ENCODE peak calls at places on chromosomes 5 and 9, in four cellular contexts. One of them, this sample, is unnamed.
A peak's percentile ranks its signal among the peaks of the same experiment; 100 is the strongest.

GRCh38 chr9:15696979-15697378 is 144.1 kb downstream of the CCDC171 start:
- DNase-seq in H9: no peak
- DNase-seq in IMR-90: peak; percentile 36
- DNase-seq in H1: no peak
- DNase-seq in this sample: peak; percentile 16

GRCh38 chr5:1523480-1523792 is 324 bp downstream of the LPCAT1 start:
- DNase-seq in H9: no peak
- DNase-seq in H1: no peak
- DNase-seq in IMR-90: no peak
- DNase-seq in this sample: no peak

GRCh38 chr9:38254756-38255155 is 137.7 kb upstream of the ALDH1B1 start:
- DNase-seq in H9: no peak
- DNase-seq in IMR-90: no peak
- DNase-seq in H1: no peak
- DNase-seq in this sample: no peak

GRCh38 chr5:50440651-50441478 is at the start of gene EMB:
- DNase-seq in IMR-90: no peak
- DNase-seq in H9: peak; percentile 92
- DNase-seq in H1: peak; percentile 84
- DNase-seq in this sample: peak; percentile 94

GRCh38 chr5:159928122-159928960 is 12.1 kb downstream of the ADRA1B start:
- DNase-seq in H1: no peak
- DNase-seq in IMR-90: peak; percentile 90
- DNase-seq in H9: no peak
- DNase-seq in this sample: no peak

GRCh38 chr9:124590886-124591641 is 83.9 kb upstream of the NR5A1 start:
- DNase-seq in IMR-90: no peak
- DNase-seq in H9: no peak
- DNase-seq in H1: no peak
- DNase-seq in this sample: no peak

GRCh38 chr9:85514256-85514655 is 227.5 kb downstream of the AGTPBP1 start:
- DNase-seq in IMR-90: no peak
- DNase-seq in H1: no peak
- DNase-seq in H9: no peak
- DNase-seq in this sample: peak; percentile 55

GRCh38 chr9:83070257-83070656 is 7.3 kb upstream of the RASEF start:
- DNase-seq in IMR-90: peak; percentile 70
- DNase-seq in H9: no peak
- DNase-seq in H1: no peak
- DNase-seq in this sample: no peak

GRCh38 chr5:87210076-87210475 is 57.6 kb upstream of the RASA1 start:
- DNase-seq in H9: no peak
- DNase-seq in H1: no peak
- DNase-seq in IMR-90: peak; percentile 65
- DNase-seq in this sample: no peak

GRCh38 chr9:37840560-37841194 is 40.1 kb downstream of the DCAF10 start:
- DNase-seq in IMR-90: peak; percentile 88
- DNase-seq in H1: no peak
- DNase-seq in H9: no peak
- DNase-seq in this sample: no peak

GRCh38 chr9:34658461-34658860 is 4.0 kb downstream of the CCL27 start:
- DNase-seq in H9: no peak
- DNase-seq in IMR-90: no peak
- DNase-seq in H1: no peak
- DNase-seq in this sample: no peak

GRCh38 chr5:135213466-135214239 is 179.6 kb upstream of the PITX1 start:
- DNase-seq in H9: peak; percentile 22
- DNase-seq in IMR-90: no peak
- DNase-seq in H1: peak; percentile 39
- DNase-seq in this sample: no peak

GRCh38 chr5:16869821-16870796 is 66.0 kb downstream of the MYO10 start:
- DNase-seq in H1: no peak
- DNase-seq in H9: no peak
- DNase-seq in IMR-90: peak; percentile 69
- DNase-seq in this sample: no peak

GRCh38 chr9:95757026-95757425 is 118.5 kb upstream of the ERCC6L2 start:
- DNase-seq in H1: no peak
- DNase-seq in H9: no peak
- DNase-seq in IMR-90: peak; percentile 78
- DNase-seq in this sample: no peak

GRCh38 chr9:114494776-114495569 is 10.3 kb downstream of the WHRN start:
- DNase-seq in H9: no peak
- DNase-seq in H1: no peak
- DNase-seq in IMR-90: no peak
- DNase-seq in this sample: no peak

GRCh38 chr5:58439094-58439644 is 20.7 kb downstream of the PLK2 start:
- DNase-seq in IMR-90: no peak
- DNase-seq in H1: no peak
- DNase-seq in H9: no peak
- DNase-seq in this sample: no peak

GRCh38 chr5:150596313-150596712 is 44.1 kb upstream of the SYNPO start:
- DNase-seq in H9: no peak
- DNase-seq in IMR-90: no peak
- DNase-seq in H1: no peak
- DNase-seq in this sample: peak; percentile 82

GRCh38 chr5:116144103-116144502 is 59.3 kb downstream of the COMMD10 start:
- DNase-seq in H9: no peak
- DNase-seq in H1: no peak
- DNase-seq in IMR-90: peak; percentile 50
- DNase-seq in this sample: peak; percentile 39

GRCh38 chr5:132322266-132322665 is 28.1 kb downstream of the SLC22A4 start:
- DNase-seq in IMR-90: no peak
- DNase-seq in H9: peak; percentile 71
- DNase-seq in H1: peak; percentile 69
- DNase-seq in this sample: peak; percentile 84

GRCh38 chr9:133261103-133261752 is 13.8 kb downstream of the ABO start:
- DNase-seq in IMR-90: no peak
- DNase-seq in H1: no peak
- DNase-seq in H9: no peak
- DNase-seq in this sample: no peak

GRCh38 chr5:32136342-32136741 is 37.8 kb downstream of the GOLPH3 start:
- DNase-seq in H9: no peak
- DNase-seq in IMR-90: peak; percentile 20
- DNase-seq in H1: no peak
- DNase-seq in this sample: no peak

GRCh38 chr9:108217601-108218190 is 638.1 kb downstream of the ACTL7B start:
- DNase-seq in H1: no peak
- DNase-seq in H9: no peak
- DNase-seq in IMR-90: no peak
- DNase-seq in this sample: no peak

GRCh38 chr9:764105-764524 is 77.4 kb upstream of the DMRT1 start:
- DNase-seq in H9: peak; percentile 90
- DNase-seq in IMR-90: peak; percentile 56
- DNase-seq in H1: peak; percentile 64
- DNase-seq in this sample: peak; percentile 96

GRCh38 chr9:70589571-70590263 is 175.3 kb upstream of the KLF9 start:
- DNase-seq in IMR-90: peak; percentile 90
- DNase-seq in H9: no peak
- DNase-seq in H1: no peak
- DNase-seq in this sample: no peak

GRCh38 chr9:16321461-16322119 is 548.9 kb downstream of the BNC2 start:
- DNase-seq in H1: no peak
- DNase-seq in IMR-90: peak; percentile 61
- DNase-seq in H9: peak; percentile 17
- DNase-seq in this sample: no peak

GRCh38 chr5:99544326-99544725 is 615.5 kb upstream of the CHD1 start:
- DNase-seq in IMR-90: no peak
- DNase-seq in H1: no peak
- DNase-seq in H9: no peak
- DNase-seq in this sample: no peak

GRCh38 chr5:141559481-141559880 is 59.3 kb downstream of the DIAPH1 start:
- DNase-seq in IMR-90: peak; percentile 73
- DNase-seq in H9: no peak
- DNase-seq in H1: no peak
- DNase-seq in this sample: peak; percentile 30

GRCh38 chr9:545480-545879 is 296.0 kb upstream of the DMRT1 start:
- DNase-seq in H1: no peak
- DNase-seq in H9: no peak
- DNase-seq in IMR-90: no peak
- DNase-seq in this sample: no peak

GRCh38 chr5:157801-158200 is 33.5 kb upstream of the LRRC14B start:
- DNase-seq in H9: peak; percentile 24
- DNase-seq in IMR-90: no peak
- DNase-seq in H1: peak; percentile 41
- DNase-seq in this sample: no peak

GRCh38 chr5:132867046-132867451 is 607 bp downstream of the UQCRQ start:
- DNase-seq in H1: no peak
- DNase-seq in IMR-90: no peak
- DNase-seq in H9: no peak
- DNase-seq in this sample: no peak

DNA sequence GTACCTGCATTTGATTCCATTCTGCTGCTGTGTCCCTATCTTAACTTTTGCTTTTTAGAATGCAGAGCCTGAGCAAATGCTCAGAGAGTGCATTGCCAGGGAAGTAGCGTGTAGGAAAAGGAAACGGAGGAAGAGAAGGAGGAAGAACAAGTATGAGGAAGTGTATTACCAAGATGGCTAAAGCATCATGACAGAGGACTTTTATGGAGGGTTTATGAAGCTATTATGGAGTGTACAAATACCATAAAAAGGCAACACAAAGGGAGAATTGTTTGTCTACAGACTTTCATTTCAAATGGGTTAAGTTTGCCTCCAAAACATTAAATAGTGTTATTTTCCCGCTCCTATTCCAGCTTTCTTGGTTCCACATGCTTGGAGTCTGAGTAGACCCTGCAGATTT is 1899.8 kb upstream of the NUDT12 start:
- DNase-seq in H1: no peak
- DNase-seq in H9: no peak
- DNase-seq in IMR-90: no peak
- DNase-seq in this sample: no peak
- H3K27ac ChIP-seq in H1: no peak overlapping the region
- H3K27ac ChIP-seq in H9: no peak overlapping the region
- H3K27ac ChIP-seq in IMR-90: no peak overlapping the region
- H3K27ac ChIP-seq in this sample: no peak overlapping the region

GRCh38 chr9:27361401-27361953 is 64.5 kb upstream of the EQTN start:
- DNase-seq in H1: no peak
- DNase-seq in H9: no peak
- DNase-seq in IMR-90: no peak
- DNase-seq in this sample: no peak
- H2AK5ac ChIP-seq in H1: peak overlapping the region; percentile 82
- H2AK5ac ChIP-seq in H9: no peak overlapping the region
- H2AK5ac ChIP-seq in IMR-90: no peak overlapping the region
- H2AK5ac ChIP-seq in this sample: no peak overlapping the region

GRCh38 chr5:176878906-176879662 is 20.1 kb downstream of the HK3 start:
- DNase-seq in H9: no peak
- DNase-seq in H1: no peak
- DNase-seq in IMR-90: no peak
- DNase-seq in this sample: no peak
- H3K56ac ChIP-seq in H9: no peak overlapping the region
- H3K56ac ChIP-seq in H1: no peak overlapping the region
- H3K56ac ChIP-seq in IMR-90: no peak overlapping the region
- H3K56ac ChIP-seq in this sample: no peak overlapping the region

GRCh38 chr5:73388371-73388684 is 60.2 kb downstream of the FOXD1 start:
- DNase-seq in H1: no peak
- DNase-seq in H9: no peak
- DNase-seq in IMR-90: peak; percentile 63
- DNase-seq in this sample: no peak
- H3K27ac ChIP-seq in H1: no peak overlapping the region
- H3K27ac ChIP-seq in H9: no peak overlapping the region
- H3K27ac ChIP-seq in IMR-90: no peak overlapping the region
- H3K27ac ChIP-seq in this sample: no peak overlapping the region

DNA sequence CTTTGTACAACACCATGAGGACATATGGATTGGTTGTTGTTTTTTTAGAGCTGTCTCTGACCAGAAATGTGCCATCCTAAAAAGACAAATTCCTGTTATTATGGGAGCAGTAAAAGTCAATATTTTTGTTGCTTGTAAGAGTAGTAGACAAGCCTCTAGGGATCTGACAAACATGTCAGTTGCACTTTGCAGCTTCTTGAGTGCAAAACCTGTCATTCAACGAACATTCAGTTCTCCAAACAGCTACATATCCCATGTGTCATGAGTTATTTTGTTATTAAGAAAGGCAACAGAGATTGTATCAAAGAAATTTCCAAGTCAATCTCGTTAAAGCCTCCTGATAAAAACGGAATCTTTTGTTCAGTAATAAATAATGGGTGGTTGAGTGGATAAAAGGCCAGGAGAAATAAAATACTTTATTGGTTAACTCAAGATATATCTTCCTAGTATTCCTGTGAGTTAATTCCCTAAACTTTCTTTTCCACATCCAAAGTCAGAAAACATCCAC is 18.1 kb downstream of the C5orf58 start:
- DNase-seq in IMR-90: no peak
- DNase-seq in H9: no peak
- DNase-seq in H1: no peak
- DNase-seq in this sample: no peak
- H2AK5ac ChIP-seq in IMR-90: no peak overlapping the region
- H2AK5ac ChIP-seq in H9: no peak overlapping the region
- H2AK5ac ChIP-seq in H1: no peak overlapping the region
- H2AK5ac ChIP-seq in this sample: no peak overlapping the region

GRCh38 chr5:120298981-120299380 is 165.1 kb upstream of the PRR16 start:
- DNase-seq in IMR-90: no peak
- DNase-seq in H1: no peak
- DNase-seq in H9: no peak
- DNase-seq in this sample: no peak

GRCh38 chr5:120293796-120294195 is 170.3 kb upstream of the PRR16 start:
- DNase-seq in H1: no peak
- DNase-seq in IMR-90: peak; percentile 85
- DNase-seq in H9: no peak
- DNase-seq in this sample: no peak

GRCh38 chr5:120297621-120298020 is 166.5 kb upstream of the PRR16 start:
- DNase-seq in H9: no peak
- DNase-seq in IMR-90: peak; percentile 31
- DNase-seq in H1: no peak
- DNase-seq in this sample: no peak
- H3K56ac ChIP-seq in H9: no peak overlapping the region
- H3K56ac ChIP-seq in IMR-90: no peak overlapping the region
- H3K56ac ChIP-seq in H1: no peak overlapping the region
- H3K56ac ChIP-seq in this sample: no peak overlapping the region

GRCh38 chr9:110208031-110208430 is at the start of gene C9orf152:
- DNase-seq in IMR-90: no peak
- DNase-seq in H1: no peak
- DNase-seq in H9: no peak
- DNase-seq in this sample: no peak

GRCh38 chr9:110202232-110202631 is 5.7 kb downstream of the C9orf152 start:
- DNase-seq in H9: no peak
- DNase-seq in H1: no peak
- DNase-seq in IMR-90: no peak
- DNase-seq in this sample: no peak

GRCh38 chr9:110207071-110207923 is 662 bp downstream of the C9orf152 start:
- DNase-seq in IMR-90: no peak
- DNase-seq in H1: no peak
- DNase-seq in H9: no peak
- DNase-seq in this sample: no peak

DNA sequence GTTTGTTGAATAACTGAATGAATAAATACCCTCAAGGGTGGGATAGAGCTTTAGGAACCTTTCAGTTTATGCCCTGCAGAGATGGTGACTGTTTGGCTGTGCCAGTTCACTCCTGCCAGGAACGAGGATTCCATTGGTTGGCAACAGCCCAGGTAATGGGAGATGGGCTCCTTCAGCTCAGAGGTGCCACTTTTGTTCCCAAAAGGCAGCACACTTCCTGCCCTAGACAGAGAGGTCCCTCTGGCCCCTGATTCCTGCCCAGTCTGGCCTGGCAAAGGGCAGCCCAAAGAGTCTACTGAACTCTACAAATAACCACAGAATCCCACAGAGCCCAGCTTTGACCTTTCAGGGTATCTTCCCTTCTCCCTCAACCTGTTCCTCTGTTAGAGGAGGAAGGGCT is 1.6 kb downstream of the C9orf152 start:
- DNase-seq in H9: no peak
- DNase-seq in IMR-90: no peak
- DNase-seq in H1: no peak
- DNase-seq in this sample: no peak
- H3K27ac ChIP-seq in H9: no peak overlapping the region
- H3K27ac ChIP-seq in IMR-90: no peak overlapping the region
- H3K27ac ChIP-seq in H1: no peak overlapping the region
- H3K27ac ChIP-seq in this sample: no peak overlapping the region

This sample was measured in mesendoderm.